ENCODE peak calls at places on chromosomes 7 and 10, in eight cellular contexts. U, T, C, R, J, H, X and L are unnamed samples.

GRCh38 chr10:114905450-114905849 is 32.5 kb upstream of the TRUB1 start:
- DNase-seq in U (no peak), T (no peak), C (no peak), R (peak; percentile 16), J (no peak), H (no peak), X (no peak), L (no peak)

GRCh38 chr7:44796034-44796503 is 412 bp upstream of the PPIA start:
- DNase-seq in U (no peak), T (no peak), C (no peak), R (peak; percentile 36), J (no peak), H (peak; percentile 72), X (no peak), L (no peak)

GRCh38 chr10:72334196-72334831 is 20.4 kb downstream of the DNAJB12 start:
- DNase-seq in U (no peak), T (no peak), C (peak; percentile 84), R (peak; percentile 50), J (no peak), H (no peak), X (no peak), L (no peak)

GRCh38 chr7:101232141-101232821 is 5.3 kb downstream of the CLDN15 start:
- DNase-seq in U (no peak), T (peak; percentile 59), C (no peak), R (no peak), J (no peak), H (peak; percentile 81), X (no peak), L (no peak)

GRCh38 chr10:11823122-11823988 is at the start of gene PROSER2:
- DNase-seq in U (peak; percentile 40), T (peak; percentile 64), C (peak; percentile 34), R (peak; percentile 52), J (peak; percentile 47), H (peak; percentile 63), X (peak; percentile 17), L (peak; percentile 23)

GRCh38 chr10:14554091-14554842 is 220.4 kb downstream of the FAM107B start:
- DNase-seq in U (no peak), T (no peak), C (no peak), R (no peak), J (peak; percentile 71), H (no peak), X (no peak), L (no peak)

GRCh38 chr7:140656548-140657515 is 15.9 kb upstream of the ADCK2 start:
- DNase-seq in U (no peak), T (peak; percentile 91), C (no peak), R (peak; percentile 70), J (peak; percentile 95), H (peak; percentile 75), X (peak; percentile 54), L (peak; percentile 76)

GRCh38 chr7:114175140-114175539 is 239.5 kb upstream of the FOXP2 start:
- DNase-seq in U (no peak), T (no peak), C (no peak), R (peak; percentile 7), J (no peak), H (no peak), X (no peak), L (no peak)

GRCh38 chr10:48444861-48445841 is 138.7 kb downstream of the MAPK8 start:
- DNase-seq in U (no peak), T (no peak), C (no peak), R (no peak), J (no peak), H (peak; percentile 88), X (no peak), L (no peak)

GRCh38 chr10:83541096-83541495 is 598.2 kb upstream of the GHITM start:
- DNase-seq in U (no peak), T (no peak), C (no peak), R (no peak), J (no peak), H (no peak), X (no peak), L (no peak)

GRCh38 chr10:78852856-78853255 is 215.9 kb upstream of the ZMIZ1 start:
- DNase-seq in U (no peak), T (no peak), C (no peak), R (peak; percentile 4), J (peak; percentile 47), H (no peak), X (no peak), L (peak; percentile 74)

GRCh38 chr10:3066317-3066931 is 924 bp upstream of the PFKP start:
- DNase-seq in U (no peak), T (no peak), C (no peak), R (no peak), J (no peak), H (peak; percentile 76), X (no peak), L (no peak)
- TF ChIP-seq CTCF in U (no peak), T (peak; percentile 24), C (no peak), R (no peak), J (no peak), H (peak; percentile 26), X (no peak), L (no peak)

DNA sequence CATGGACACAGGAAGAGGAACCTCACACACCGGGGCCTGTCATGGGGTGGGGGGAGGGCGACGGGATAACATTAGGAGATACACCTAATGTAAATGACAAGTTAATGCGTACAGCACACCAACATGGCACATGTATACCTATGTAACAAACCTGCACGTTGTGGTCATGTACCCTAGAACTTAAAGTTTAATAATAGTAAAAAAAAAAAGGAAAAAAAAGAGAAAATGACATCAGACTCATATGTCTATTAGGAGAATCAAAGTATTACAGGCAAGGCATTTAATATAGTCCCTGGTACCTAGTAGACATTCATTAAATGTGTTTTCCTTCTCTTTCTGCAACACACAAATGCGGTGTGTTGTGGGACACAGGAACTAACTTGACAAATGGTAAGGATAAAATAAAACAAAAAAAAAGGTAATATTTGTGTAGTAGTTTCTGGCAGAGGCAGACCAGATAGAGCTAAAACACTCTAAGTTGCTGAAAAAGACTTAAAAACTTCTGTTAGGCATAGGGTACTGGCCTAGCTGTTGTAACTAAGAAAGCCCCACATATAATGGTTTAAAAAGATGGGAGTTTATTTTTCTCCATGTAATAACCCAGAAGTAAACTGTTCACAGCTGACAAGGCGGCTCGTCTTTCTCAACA is 68.8 kb downstream of the NAMPT start:
- DNase-seq in U (no peak), T (no peak), C (no peak), R (no peak), J (no peak), H (no peak), X (no peak), L (no peak)
- H3K4me3 ChIP-seq in U (no peak overlapping the region), T (no peak overlapping the region), C (no peak overlapping the region), R (no peak overlapping the region), J (no peak overlapping the region), H (no peak overlapping the region), X (no peak overlapping the region), L (no peak overlapping the region)

DNA sequence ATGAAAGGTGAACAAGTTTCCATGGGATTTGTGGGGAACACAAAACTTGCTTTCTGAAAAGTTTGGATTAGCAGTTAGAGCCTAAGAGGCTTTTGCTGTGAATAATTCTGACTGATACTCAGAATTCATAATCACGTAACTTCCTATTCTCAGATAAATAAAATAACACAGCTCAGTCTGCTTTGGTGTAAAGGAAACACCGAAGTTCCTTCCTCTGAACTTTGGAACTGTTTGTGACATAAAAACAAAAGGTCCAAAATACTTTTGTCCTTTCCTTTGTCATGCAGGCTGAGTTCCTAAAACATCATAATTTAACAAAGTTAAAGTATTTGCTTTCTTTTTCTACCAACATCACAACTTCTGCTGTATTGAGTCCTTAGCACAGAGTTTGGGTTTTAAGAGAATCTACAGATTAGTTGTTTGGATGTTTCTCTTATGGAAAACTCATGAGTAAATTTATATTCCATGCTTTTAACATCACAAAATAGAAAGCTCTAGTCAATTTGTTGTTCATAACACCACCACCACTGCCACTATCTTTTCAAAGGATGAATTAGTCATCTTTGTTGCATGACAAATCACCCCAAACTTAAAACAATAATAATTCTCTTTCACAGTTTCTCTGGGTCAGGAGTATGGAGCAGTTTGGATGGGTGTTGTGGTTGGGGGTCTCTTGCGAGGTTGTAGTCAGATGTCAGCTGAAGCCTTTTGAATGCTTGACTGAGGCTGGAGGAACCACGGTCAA is 123.4 kb downstream of the REEP3 start:
- DNase-seq in U (no peak), T (no peak), C (no peak), R (no peak), J (no peak), H (no peak), X (no peak), L (no peak)
- TF ChIP-seq POLR2A in U (no peak), T (no peak), C (no peak), R (no peak), J (no peak), H (no peak), X (no peak), L (no peak)

GRCh38 chr10:117420768-117421167 is 45.5 kb upstream of the PDZD8 start:
- DNase-seq in U (no peak), T (no peak), C (no peak), R (no peak), J (no peak), H (no peak), X (no peak), L (peak; percentile 75)
- TF ChIP-seq CTCF in U (no peak), T (no peak), C (no peak), R (no peak), J (no peak), H (no peak), X (no peak), L (no peak)

GRCh38 chr10:110069502-110069982 is 61.8 kb downstream of the ADD3 start:
- DNase-seq in U (no peak), T (no peak), C (no peak), R (no peak), J (peak; percentile 25), H (no peak), X (no peak), L (no peak)
- H3K4me3 ChIP-seq in U (no peak overlapping the region), T (no peak overlapping the region), C (no peak overlapping the region), R (no peak overlapping the region), J (no peak overlapping the region), H (no peak overlapping the region), X (no peak overlapping the region), L (no peak overlapping the region)